ENCODE peak calls at places on chromosomes 13 and 19, in ten cellular contexts. One of them, this sample, is unnamed.

GRCh38 chr19:16143399-16144215 is at the start of gene HSH2D:
- DNase-seq in suprapubic skin: no peak
- DNase-seq in HAP-1: no peak
- DNase-seq in thoracic aorta: no peak
- DNase-seq in mesendoderm: peak; percentile 56
- DNase-seq in HCT116: peak; percentile 77
- DNase-seq in PC-3: peak; percentile 93
- DNase-seq in left ventricle myocardium inferior: peak; percentile 36
- DNase-seq in A549: no peak
- DNase-seq in breast epithelium: peak; percentile 54
- DNase-seq in this sample: no peak

GRCh38 chr13:27269114-27269665 is 1.4 kb upstream of the RASL11A start:
- DNase-seq in suprapubic skin: no peak
- DNase-seq in HAP-1: no peak
- DNase-seq in thoracic aorta: no peak
- DNase-seq in mesendoderm: no peak
- DNase-seq in HCT116: no peak
- DNase-seq in PC-3: no peak
- DNase-seq in left ventricle myocardium inferior: no peak
- DNase-seq in A549: no peak
- DNase-seq in breast epithelium: no peak
- DNase-seq in this sample: no peak

GRCh38 chr13:75196112-75196855 is 285.7 kb downstream of the TBC1D4 start:
- DNase-seq in suprapubic skin: no peak
- DNase-seq in HAP-1: no peak
- DNase-seq in thoracic aorta: no peak
- DNase-seq in mesendoderm: no peak
- DNase-seq in HCT116: no peak
- DNase-seq in PC-3: no peak
- DNase-seq in left ventricle myocardium inferior: no peak
- DNase-seq in A549: no peak
- DNase-seq in breast epithelium: no peak
- DNase-seq in this sample: no peak

GRCh38 chr13:83883061-83883523 is 818 bp upstream of the SLITRK1 start:
- DNase-seq in suprapubic skin: no peak
- DNase-seq in HAP-1: no peak
- DNase-seq in thoracic aorta: no peak
- DNase-seq in mesendoderm: peak; percentile 28
- DNase-seq in HCT116: no peak
- DNase-seq in PC-3: no peak
- DNase-seq in left ventricle myocardium inferior: no peak
- DNase-seq in A549: no peak
- DNase-seq in breast epithelium: no peak
- DNase-seq in this sample: no peak

GRCh38 chr13:72004975-72005374 is 138.0 kb upstream of the DACH1 start:
- DNase-seq in suprapubic skin: no peak
- DNase-seq in HAP-1: no peak
- DNase-seq in thoracic aorta: no peak
- DNase-seq in mesendoderm: no peak
- DNase-seq in HCT116: no peak
- DNase-seq in PC-3: peak; percentile 71
- DNase-seq in left ventricle myocardium inferior: no peak
- DNase-seq in A549: no peak
- DNase-seq in breast epithelium: no peak
- DNase-seq in this sample: no peak

GRCh38 chr13:51524312-51524711 is 60.0 kb upstream of the WDFY2 start:
- DNase-seq in suprapubic skin: no peak
- DNase-seq in HAP-1: no peak
- DNase-seq in thoracic aorta: no peak
- DNase-seq in mesendoderm: peak; percentile 40
- DNase-seq in HCT116: no peak
- DNase-seq in PC-3: peak; percentile 69
- DNase-seq in left ventricle myocardium inferior: no peak
- DNase-seq in A549: no peak
- DNase-seq in breast epithelium: no peak
- DNase-seq in this sample: no peak

GRCh38 chr19:33890569-33890968 is 93.9 kb downstream of the KCTD15 start:
- DNase-seq in suprapubic skin: no peak
- DNase-seq in HAP-1: no peak
- DNase-seq in thoracic aorta: no peak
- DNase-seq in mesendoderm: no peak
- DNase-seq in HCT116: no peak
- DNase-seq in PC-3: no peak
- DNase-seq in left ventricle myocardium inferior: no peak
- DNase-seq in A549: no peak
- DNase-seq in breast epithelium: no peak
- DNase-seq in this sample: no peak

GRCh38 chr19:48928164-48929005 is 5.1 kb upstream of the DHDH start:
- DNase-seq in suprapubic skin: no peak
- DNase-seq in HAP-1: no peak
- DNase-seq in thoracic aorta: no peak
- DNase-seq in mesendoderm: no peak
- DNase-seq in HCT116: no peak
- DNase-seq in PC-3: peak; percentile 70
- DNase-seq in left ventricle myocardium inferior: no peak
- DNase-seq in A549: no peak
- DNase-seq in breast epithelium: no peak
- DNase-seq in this sample: no peak

GRCh38 chr13:89115307-89115706 is 1444.1 kb downstream of the SLITRK5 start:
- DNase-seq in suprapubic skin: no peak
- DNase-seq in HAP-1: no peak
- DNase-seq in thoracic aorta: no peak
- DNase-seq in mesendoderm: peak; percentile 14
- DNase-seq in HCT116: no peak
- DNase-seq in PC-3: no peak
- DNase-seq in left ventricle myocardium inferior: no peak
- DNase-seq in A549: no peak
- DNase-seq in breast epithelium: no peak
- DNase-seq in this sample: no peak

GRCh38 chr19:38647966-38648788 is 728 bp downstream of the ACTN4 start:
- DNase-seq in suprapubic skin: no peak
- DNase-seq in HAP-1: peak; percentile 36
- DNase-seq in thoracic aorta: no peak
- DNase-seq in mesendoderm: no peak
- DNase-seq in HCT116: no peak
- DNase-seq in PC-3: no peak
- DNase-seq in left ventricle myocardium inferior: no peak
- DNase-seq in A549: no peak
- DNase-seq in breast epithelium: no peak
- DNase-seq in this sample: no peak

GRCh38 chr13:58048670-58049069 is 417.1 kb downstream of the PCDH17 start:
- DNase-seq in suprapubic skin: no peak
- DNase-seq in HAP-1: no peak
- DNase-seq in thoracic aorta: no peak
- DNase-seq in mesendoderm: no peak
- DNase-seq in HCT116: no peak
- DNase-seq in PC-3: no peak
- DNase-seq in left ventricle myocardium inferior: no peak
- DNase-seq in A549: no peak
- DNase-seq in breast epithelium: no peak
- DNase-seq in this sample: no peak

GRCh38 chr13:24626449-24626848 is 53.8 kb upstream of the ATP12A start:
- DNase-seq in suprapubic skin: peak; percentile 18
- DNase-seq in HAP-1: no peak
- DNase-seq in thoracic aorta: no peak
- DNase-seq in mesendoderm: no peak
- DNase-seq in HCT116: no peak
- DNase-seq in PC-3: no peak
- DNase-seq in left ventricle myocardium inferior: no peak
- DNase-seq in A549: no peak
- DNase-seq in breast epithelium: no peak
- DNase-seq in this sample: no peak

GRCh38 chr19:17091758-17092333 is 16.3 kb downstream of the MYO9B start:
- DNase-seq in suprapubic skin: no peak
- DNase-seq in HAP-1: no peak
- DNase-seq in thoracic aorta: no peak
- DNase-seq in mesendoderm: peak; percentile 25
- DNase-seq in HCT116: no peak
- DNase-seq in PC-3: no peak
- DNase-seq in left ventricle myocardium inferior: peak; percentile 57
- DNase-seq in A549: no peak
- DNase-seq in breast epithelium: no peak
- DNase-seq in this sample: no peak

DNA sequence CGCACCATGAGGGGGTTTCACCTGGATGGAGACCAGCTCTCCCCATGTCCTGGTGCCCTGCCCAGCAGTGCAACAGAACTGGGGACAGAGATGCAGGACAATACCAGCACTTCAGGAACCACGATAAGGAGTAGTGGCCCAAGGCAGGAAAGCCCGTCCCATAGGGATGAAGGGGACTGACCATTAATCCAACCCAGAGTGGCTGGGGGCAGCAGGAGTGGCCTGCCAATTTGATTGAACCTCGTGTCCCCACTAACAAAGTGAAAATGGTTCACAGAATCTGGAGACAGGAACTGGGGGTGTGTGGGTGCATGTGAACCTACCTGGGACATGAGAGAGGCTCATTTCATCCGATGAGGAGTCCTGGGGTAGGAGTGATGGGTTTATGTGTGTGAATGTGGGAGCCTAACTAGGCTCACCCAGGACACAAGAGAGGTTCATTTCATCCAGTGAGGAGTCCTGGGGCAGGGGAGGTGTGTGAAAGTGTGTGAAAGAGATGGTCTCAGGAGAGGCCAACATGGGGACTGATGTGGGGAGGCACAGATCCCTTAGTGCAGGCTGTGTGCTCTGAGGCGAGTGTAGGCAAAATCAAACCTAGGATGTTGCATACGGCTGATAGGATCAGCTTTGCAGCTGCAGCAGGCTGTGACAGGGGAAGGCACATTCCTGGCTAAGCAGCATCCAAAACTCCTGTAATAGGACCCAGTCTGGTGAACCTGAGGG is 98.2 kb downstream of the ZNF429 start:
- DNase-seq in suprapubic skin: no peak
- DNase-seq in HAP-1: no peak
- DNase-seq in thoracic aorta: no peak
- DNase-seq in mesendoderm: peak; percentile 57
- DNase-seq in HCT116: no peak
- DNase-seq in PC-3: no peak
- DNase-seq in left ventricle myocardium inferior: no peak
- DNase-seq in A549: no peak
- DNase-seq in breast epithelium: no peak
- DNase-seq in this sample: peak; percentile 18
- H3K4me3 ChIP-seq in suprapubic skin: peak overlapping the region; percentile 51
- H3K4me3 ChIP-seq in HAP-1: no peak overlapping the region
- H3K4me3 ChIP-seq in thoracic aorta: peak overlapping the region; percentile 80
- H3K4me3 ChIP-seq in mesendoderm: no peak overlapping the region
- H3K4me3 ChIP-seq in HCT116: no peak overlapping the region
- H3K4me3 ChIP-seq in PC-3: peak overlapping the region; percentile 73
- H3K4me3 ChIP-seq in left ventricle myocardium inferior: peak overlapping the region; percentile 67
- H3K4me3 ChIP-seq in A549: no peak overlapping the region
- H3K4me3 ChIP-seq in breast epithelium: peak overlapping the region; percentile 67
- H3K4me3 ChIP-seq in this sample: no peak overlapping the region

DNA sequence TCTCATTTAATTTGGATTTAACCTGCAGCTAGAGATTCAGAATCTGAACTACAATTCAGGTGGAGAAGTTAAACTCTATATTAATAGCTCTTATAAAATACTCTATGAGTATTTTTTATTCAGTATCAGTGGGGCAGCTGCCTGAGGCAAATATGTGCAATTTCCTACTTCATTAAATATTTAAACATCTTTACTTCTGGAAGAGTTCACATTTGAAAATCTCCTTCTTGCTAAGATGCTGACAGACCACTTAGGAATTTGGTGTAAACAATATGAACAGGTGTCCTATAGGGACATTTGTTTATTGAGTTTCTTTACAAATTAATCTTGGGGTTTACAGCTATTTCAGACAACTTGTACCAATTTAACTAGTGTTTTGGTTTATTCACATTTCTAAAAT is 20.4 kb downstream of the STARD13 start:
- DNase-seq in suprapubic skin: no peak
- DNase-seq in HAP-1: no peak
- DNase-seq in thoracic aorta: no peak
- DNase-seq in mesendoderm: no peak
- DNase-seq in HCT116: no peak
- DNase-seq in PC-3: peak; percentile 41
- DNase-seq in left ventricle myocardium inferior: no peak
- DNase-seq in A549: no peak
- DNase-seq in breast epithelium: no peak
- DNase-seq in this sample: no peak
- H3K4me1 ChIP-seq in suprapubic skin: peaks cover 33% of the 10 kb centered on the region
- H3K4me1 ChIP-seq in HAP-1: peaks cover 4% of the 10 kb centered on the region
- H3K4me1 ChIP-seq in thoracic aorta: peaks cover 12% of the 10 kb centered on the region
- H3K4me1 ChIP-seq in mesendoderm: peaks cover 4% of the 10 kb centered on the region
- H3K4me1 ChIP-seq in HCT116: peaks cover 25% of the 10 kb centered on the region
- H3K4me1 ChIP-seq in PC-3: peaks cover 55% of the 10 kb centered on the region
- H3K4me1 ChIP-seq in left ventricle myocardium inferior: peaks cover 98% of the 10 kb centered on the region
- H3K4me1 ChIP-seq in A549: peaks cover 47% of the 10 kb centered on the region
- H3K4me1 ChIP-seq in breast epithelium: peaks cover 6% of the 10 kb centered on the region
- H3K4me1 ChIP-seq in this sample: peaks cover 7% of the 10 kb centered on the region

DNA sequence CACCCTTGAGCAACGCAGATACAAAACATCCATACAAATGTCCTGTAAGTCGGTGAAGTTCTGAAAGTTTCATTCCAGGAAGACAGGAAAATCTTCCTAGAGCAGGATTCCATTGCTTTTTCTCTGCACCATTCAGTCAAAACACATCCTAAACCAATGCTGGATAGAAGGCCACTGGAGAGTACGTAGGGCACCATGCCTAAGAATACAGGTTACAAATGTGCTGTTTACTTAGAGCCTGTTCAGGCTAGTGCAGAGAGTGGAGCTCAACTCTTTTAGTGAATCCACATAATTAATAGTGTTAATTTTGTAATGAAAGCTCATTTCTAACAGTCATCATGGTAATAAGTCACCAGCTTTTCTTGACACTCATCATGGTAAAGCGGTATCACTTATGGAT is 187.6 kb downstream of the NHLRC3 start:
- DNase-seq in suprapubic skin: no peak
- DNase-seq in HAP-1: no peak
- DNase-seq in thoracic aorta: no peak
- DNase-seq in mesendoderm: no peak
- DNase-seq in HCT116: no peak
- DNase-seq in PC-3: no peak
- DNase-seq in left ventricle myocardium inferior: no peak
- DNase-seq in A549: no peak
- DNase-seq in breast epithelium: no peak
- DNase-seq in this sample: no peak
- H3K4me3 ChIP-seq in suprapubic skin: no peak overlapping the region
- H3K4me3 ChIP-seq in HAP-1: no peak overlapping the region
- H3K4me3 ChIP-seq in thoracic aorta: no peak overlapping the region
- H3K4me3 ChIP-seq in mesendoderm: no peak overlapping the region
- H3K4me3 ChIP-seq in HCT116: no peak overlapping the region
- H3K4me3 ChIP-seq in PC-3: no peak overlapping the region
- H3K4me3 ChIP-seq in left ventricle myocardium inferior: no peak overlapping the region
- H3K4me3 ChIP-seq in A549: no peak overlapping the region
- H3K4me3 ChIP-seq in breast epithelium: no peak overlapping the region
- H3K4me3 ChIP-seq in this sample: no peak overlapping the region

DNA sequence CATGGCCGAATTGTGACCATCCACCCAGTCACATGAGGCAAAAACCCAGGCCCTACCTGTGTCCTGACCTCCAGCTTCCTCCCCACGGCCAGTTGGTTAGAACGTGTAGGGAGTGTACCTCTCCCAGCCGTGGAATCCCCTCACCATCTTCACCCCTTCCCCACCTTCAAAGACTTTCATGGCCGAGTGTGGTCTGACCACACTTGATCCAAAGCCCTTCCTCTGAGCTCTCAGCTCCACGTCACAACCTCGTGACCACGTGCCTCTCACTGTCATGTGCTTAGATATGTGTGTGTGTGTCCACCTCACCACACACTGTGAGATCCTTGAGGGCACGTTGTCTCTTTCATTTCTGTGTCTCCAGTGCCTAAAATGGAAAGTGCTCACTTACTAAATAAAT is 48.6 kb upstream of the UBE2L5 start:
- DNase-seq in suprapubic skin: no peak
- DNase-seq in HAP-1: no peak
- DNase-seq in thoracic aorta: no peak
- DNase-seq in mesendoderm: no peak
- DNase-seq in HCT116: no peak
- DNase-seq in PC-3: no peak
- DNase-seq in left ventricle myocardium inferior: no peak
- DNase-seq in A549: no peak
- DNase-seq in breast epithelium: no peak
- DNase-seq in this sample: no peak
- H3K4me1 ChIP-seq in suprapubic skin: peaks cover 15% of the 10 kb centered on the region
- H3K4me1 ChIP-seq in HAP-1: no peaks in the 10 kb centered on the region
- H3K4me1 ChIP-seq in thoracic aorta: no peaks in the 10 kb centered on the region
- H3K4me1 ChIP-seq in mesendoderm: no peaks in the 10 kb centered on the region
- H3K4me1 ChIP-seq in HCT116: peaks cover 10% of the 10 kb centered on the region
- H3K4me1 ChIP-seq in PC-3: peaks cover 15% of the 10 kb centered on the region
- H3K4me1 ChIP-seq in left ventricle myocardium inferior: no peaks in the 10 kb centered on the region
- H3K4me1 ChIP-seq in A549: no peaks in the 10 kb centered on the region
- H3K4me1 ChIP-seq in breast epithelium: no peaks in the 10 kb centered on the region
- H3K4me1 ChIP-seq in this sample: peaks cover 6% of the 10 kb centered on the region